ENCODE peak calls at places on chromosomes 13 and 19, in eight cellular contexts. Y is GM23248; R is CD8-positive, alpha-beta memory T cell; N is effector memory CD4-positive, alpha-beta T cell; X is neural progenitor cell; T is bronchial epithelial cell; J is heart left ventricle; A is cardiac fibroblast. F is an unnamed sample.

GRCh38 chr19:35223084-35223790 is 5.3 kb downstream of the FAM187B start:
- DNase-seq in Y (no peak), R (no peak), N (no peak), X (no peak), T (no peak), J (no peak), A (no peak), F (no peak)

GRCh38 chr13:32415019-32415418 is 12.9 kb downstream of the N4BP2L1 start:
- DNase-seq in Y (peak; percentile 32), R (no peak), N (no peak), X (peak; percentile 51), T (peak; percentile 11), J (no peak), A (peak; percentile 26), F (peak; percentile 41)

GRCh38 chr13:54536112-54536511 is 1507.5 kb downstream of the OLFM4 start:
- DNase-seq in Y (no peak), R (no peak), N (no peak), X (peak; percentile 39), T (peak; percentile 6), J (no peak), A (no peak), F (no peak)

GRCh38 chr13:92187378-92187989 is 789.1 kb downstream of the GPC5 start:
- DNase-seq in Y (peak; percentile 44), R (no peak), N (no peak), X (peak; percentile 52), T (peak; percentile 32), J (no peak), A (peak; percentile 63), F (peak; percentile 25)

GRCh38 chr13:76837811-76838210 is 48.4 kb downstream of the KCTD12 start:
- DNase-seq in Y (peak; percentile 11), R (no peak), N (no peak), X (no peak), T (no peak), J (no peak), A (peak; percentile 38), F (no peak)

GRCh38 chr13:35768551-35768950 is 292.1 kb upstream of the MAB21L1 start:
- DNase-seq in Y (no peak), R (no peak), N (no peak), X (no peak), T (no peak), J (no peak), A (no peak), F (no peak)

GRCh38 chr19:16584825-16585801 is 12.9 kb upstream of the SLC35E1 start:
- DNase-seq in Y (peak; percentile 34), R (no peak), N (no peak), X (no peak), T (no peak), J (no peak), A (no peak), F (no peak)

GRCh38 chr13:33536639-33537425 is 251.3 kb upstream of the STARD13 start:
- DNase-seq in Y (peak; percentile 25), R (no peak), N (no peak), X (no peak), T (peak; percentile 52), J (no peak), A (no peak), F (no peak)

GRCh38 chr13:24540236-24541126 is 27.9 kb upstream of the PARP4 start:
- DNase-seq in Y (no peak), R (no peak), N (no peak), X (peak; percentile 41), T (no peak), J (no peak), A (peak; percentile 26), F (no peak)

GRCh38 chr13:98658131-98658530 is 81.2 kb upstream of the STK24 start:
- DNase-seq in Y (peak; percentile 81), R (no peak), N (no peak), X (no peak), T (peak; percentile 62), J (no peak), A (peak; percentile 14), F (no peak)

GRCh38 chr19:8488351-8488750 is 14.1 kb downstream of the PRAM1 start:
- DNase-seq in Y (no peak), R (no peak), N (no peak), X (peak; percentile 89), T (no peak), J (no peak), A (no peak), F (no peak)

GRCh38 chr19:14530505-14530904 is 1.1 kb downstream of the TECR start:
- DNase-seq in Y (no peak), R (no peak), N (no peak), X (no peak), T (no peak), J (no peak), A (no peak), F (no peak)

GRCh38 chr13:102678339-102679122 is 16.3 kb downstream of the METTL21C start:
- DNase-seq in Y (no peak), R (no peak), N (no peak), X (no peak), T (no peak), J (no peak), A (no peak), F (no peak)

GRCh38 chr13:106561551-106562170 is 6.3 kb downstream of the ARGLU1 start:
- DNase-seq in Y (no peak), R (peak; percentile 47), N (peak; percentile 6), X (peak; percentile 55), T (no peak), J (peak; percentile 25), A (peak; percentile 47), F (no peak)

GRCh38 chr19:54137913-54138776 is 583 bp downstream of the CNOT3 start:
- DNase-seq in Y (peak; percentile 53), R (peak; percentile 66), N (peak; percentile 18), X (peak; percentile 75), T (no peak), J (no peak), A (no peak), F (peak; percentile 49)

GRCh38 chr13:45361596-45362206 is 20.7 kb upstream of the TPT1 start:
- DNase-seq in Y (peak; percentile 79), R (peak; percentile 9), N (no peak), X (no peak), T (peak; percentile 96), J (no peak), A (no peak), F (no peak)

GRCh38 chr13:24270639-24271131 is 38.7 kb upstream of the C1QTNF9 start:
- DNase-seq in Y (peak; percentile 75), R (peak; percentile 79), N (peak; percentile 42), X (peak; percentile 47), T (peak; percentile 50), J (peak; percentile 72), A (peak; percentile 54), F (no peak)

GRCh38 chr13:98988782-98989181 is 10.9 kb upstream of the DOCK9 start:
- DNase-seq in Y (no peak), R (no peak), N (no peak), X (no peak), T (no peak), J (no peak), A (no peak), F (no peak)

GRCh38 chr19:2110822-2111221 is 14.1 kb downstream of the IZUMO4 start:
- DNase-seq in Y (no peak), R (no peak), N (no peak), X (peak; percentile 25), T (no peak), J (no peak), A (no peak), F (no peak)

DNA sequence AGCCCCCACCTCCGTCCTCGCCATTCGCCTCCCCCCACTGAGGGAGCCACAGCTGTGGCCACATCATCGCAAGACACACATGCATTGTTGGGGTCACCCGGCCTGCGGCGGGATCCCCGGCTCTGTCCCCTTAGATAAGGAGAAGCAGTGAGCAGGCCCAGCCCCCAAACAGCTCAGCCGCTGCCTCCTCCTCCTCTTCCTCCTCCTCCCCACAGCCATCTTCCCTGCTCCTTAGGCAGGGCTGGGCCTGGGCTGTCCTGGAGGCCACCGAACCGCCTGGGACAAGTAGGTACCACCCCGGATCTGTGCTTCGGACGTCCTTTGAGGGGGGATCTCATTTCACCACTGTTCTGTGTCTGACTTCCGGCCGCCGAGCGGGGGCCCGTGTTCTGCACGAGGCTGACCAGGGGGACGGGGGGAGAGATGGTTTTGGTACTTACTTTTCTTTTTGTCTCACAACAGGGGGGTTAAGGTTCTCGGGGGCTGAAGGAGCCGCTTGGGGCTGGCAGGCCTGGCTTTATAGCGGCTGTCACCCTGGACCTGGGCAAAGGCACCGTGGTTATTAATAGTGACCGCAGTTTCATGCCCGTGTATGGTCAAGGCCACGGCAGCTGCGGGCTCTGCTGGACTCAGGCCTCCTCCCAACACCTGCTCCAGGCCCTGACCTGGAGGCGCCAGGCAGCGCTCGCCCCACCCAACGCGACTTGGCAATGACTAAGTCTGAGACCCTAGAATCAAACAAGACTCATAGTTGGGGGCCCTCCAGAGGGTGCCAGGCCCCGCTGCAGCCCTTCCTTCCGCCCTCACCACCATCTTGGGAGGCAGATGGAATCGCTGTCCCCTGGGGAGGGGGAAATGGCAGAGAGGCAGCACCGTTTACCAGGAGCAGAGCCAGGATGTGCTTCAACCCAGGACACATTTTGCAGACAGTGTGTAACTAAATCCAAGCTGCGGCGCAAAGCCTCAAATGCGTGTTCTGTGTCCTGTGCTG is 18.3 kb downstream of the NMRK2 start:
- DNase-seq in Y (no peak), R (no peak), N (no peak), X (no peak), T (no peak), J (peak; percentile 78), A (no peak), F (no peak)
- H3K4me3 ChIP-seq in Y (no peak overlapping the region), R (no peak overlapping the region), N (no peak overlapping the region), X (no peak overlapping the region), T (no peak overlapping the region), J (peak overlapping the region; percentile 52), A (no peak overlapping the region), F (no peak overlapping the region)

DNA sequence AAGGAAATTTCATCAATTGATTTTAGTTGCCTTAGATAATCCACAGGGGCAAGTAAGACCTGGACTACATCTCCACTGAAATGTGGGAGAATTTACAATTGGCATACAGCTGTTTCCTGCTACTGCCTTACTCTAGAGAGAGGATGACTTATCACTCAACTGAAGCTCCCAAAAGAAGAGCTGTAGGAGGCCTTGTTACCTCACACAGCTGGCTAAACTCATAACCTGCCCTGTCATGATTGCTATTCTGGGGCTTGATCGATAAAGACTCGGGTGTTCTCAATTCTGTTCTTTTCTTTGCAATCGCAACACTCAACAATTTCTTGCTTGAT is 1396.4 kb downstream of the EFNB2 start:
- DNase-seq in Y (no peak), R (no peak), N (no peak), X (no peak), T (no peak), J (no peak), A (no peak), F (no peak)
- H3K4me3 ChIP-seq in Y (no peak overlapping the region), R (peak overlapping the region; percentile 74), N (peak overlapping the region; percentile 57), X (no peak overlapping the region), T (no peak overlapping the region), J (no peak overlapping the region), A (no peak overlapping the region), F (no peak overlapping the region)

DNA sequence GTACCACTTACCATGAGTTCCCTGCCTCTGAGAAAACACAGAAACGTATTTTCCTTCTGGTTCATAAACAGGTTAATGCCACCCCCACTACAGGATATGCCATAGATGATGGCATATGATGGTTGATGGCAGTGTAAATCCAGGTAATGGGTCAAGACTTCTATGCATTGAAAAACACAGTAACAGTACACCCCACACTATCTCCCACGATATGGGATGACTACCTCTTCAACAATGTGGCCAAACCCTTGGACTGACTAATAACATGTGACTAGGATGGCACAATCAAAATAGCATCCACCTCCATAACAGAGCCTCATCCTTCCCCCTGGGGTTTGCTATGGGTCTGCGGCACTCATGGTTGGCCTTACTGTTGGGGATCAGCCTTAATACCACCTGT is 22.0 kb downstream of the ZNF235 start:
- DNase-seq in Y (peak; percentile 63), R (no peak), N (no peak), X (no peak), T (peak; percentile 79), J (no peak), A (no peak), F (no peak)
- H3K4me3 ChIP-seq in Y (no peak overlapping the region), R (no peak overlapping the region), N (no peak overlapping the region), X (no peak overlapping the region), T (no peak overlapping the region), J (no peak overlapping the region), A (no peak overlapping the region), F (no peak overlapping the region)

GRCh38 chr19:18895828-18896341 is at the start of gene CERS1:
- DNase-seq in Y (peak; percentile 54), R (no peak), N (no peak), X (peak; percentile 82), T (no peak), J (no peak), A (no peak), F (peak; percentile 53)
- H3K4me3 ChIP-seq in Y (peak within 1 kb of the TSS; percentile 64), R (no peak within 1 kb of the TSS), N (no peak within 1 kb of the TSS), X (peak within 1 kb of the TSS; percentile 95), T (peak within 1 kb of the TSS; percentile 25), J (peak within 1 kb of the TSS; percentile 48), A (peak within 1 kb of the TSS; percentile 53), F (peak within 1 kb of the TSS; percentile 61)